ENCODE peak calls at places on chromosomes 7 and 10, in six cellular contexts. E, R, H, U, Q and F are unnamed samples. For H3K4me1, the result is how much of the 10 kb centered on the place peaks cover.

GRCh38 chr10:71766717-71767419 is 6.5 kb downstream of the VSIR start:
- DNase-seq in E (peak), R (peak), H (peak), U (peak), Q (peak), F (peak)

GRCh38 chr10:80741278-80741677 is 203.6 kb downstream of the SH2D4B start:
- DNase-seq in E (no peak), R (no peak), H (no peak), U (no peak), Q (no peak), F (no peak)

GRCh38 chr7:131538071-131538790 is 18.2 kb downstream of the PODXL start:
- DNase-seq in E (peak), R (peak), H (no peak), U (peak), Q (peak), F (no peak)

GRCh38 chr10:101961591-101962498 is 94.1 kb downstream of the ARMH3 start:
- DNase-seq in E (no peak), R (no peak), H (no peak), U (peak), Q (no peak), F (peak)

GRCh38 chr10:112271982-112272381 is 11.2 kb upstream of the TECTB start:
- DNase-seq in E (no peak), R (no peak), H (peak), U (peak), Q (no peak), F (no peak)

GRCh38 chr10:82192665-82193064 is 317.7 kb downstream of the NRG3 start:
- DNase-seq in E (no peak), R (no peak), H (no peak), U (no peak), Q (no peak), F (no peak)

GRCh38 chr10:57946833-57947232 is 320.9 kb downstream of the IPMK start:
- DNase-seq in E (no peak), R (no peak), H (no peak), U (no peak), Q (no peak), F (no peak)

GRCh38 chr7:291302-292092 is 1.5 kb downstream of the FOXL3 start:
- DNase-seq in E (no peak), R (peak), H (no peak), U (peak), Q (no peak), F (no peak)

GRCh38 chr10:33195608-33196376 is 138.7 kb downstream of the NRP1 start:
- DNase-seq in E (no peak), R (no peak), H (no peak), U (peak), Q (no peak), F (no peak)

GRCh38 chr10:9957352-9957751 is 1060.3 kb upstream of the CELF2 start:
- DNase-seq in E (no peak), R (no peak), H (no peak), U (peak), Q (no peak), F (no peak)

GRCh38 chr10:84665883-84666463 is 337.6 kb downstream of the CCSER2 start:
- DNase-seq in E (peak), R (peak), H (peak), U (no peak), Q (no peak), F (no peak)

GRCh38 chr10:43390791-43391190 is 18.2 kb downstream of the HNRNPF start:
- DNase-seq in E (no peak), R (no peak), H (peak), U (peak), Q (peak), F (no peak)

GRCh38 chr7:98557538-98558031 is 59.5 kb upstream of the NPTX2 start:
- DNase-seq in E (no peak), R (no peak), H (peak), U (no peak), Q (no peak), F (no peak)

GRCh38 chr7:115332691-115333090 is 410.8 kb downstream of the MDFIC start:
- DNase-seq in E (no peak), R (no peak), H (peak), U (peak), Q (no peak), F (no peak)

GRCh38 chr10:112376578-112376855 is 2.6 kb downstream of the ACSL5 start:
- DNase-seq in E (no peak), R (no peak), H (no peak), U (no peak), Q (no peak), F (no peak)

GRCh38 chr10:17026686-17027485 is 102.7 kb downstream of the CUBN start:
- DNase-seq in E (no peak), R (no peak), H (peak), U (no peak), Q (no peak), F (no peak)

GRCh38 chr10:123797813-123798212 is 93.8 kb downstream of the CPXM2 start:
- DNase-seq in E (no peak), R (no peak), H (no peak), U (no peak), Q (no peak), F (peak)

GRCh38 chr7:34832020-34832419 is 174.0 kb downstream of the NPSR1 start:
- DNase-seq in E (no peak), R (no peak), H (no peak), U (no peak), Q (no peak), F (no peak)

GRCh38 chr10:125020871-125021270 is 78.9 kb downstream of the ZRANB1 start:
- DNase-seq in E (no peak), R (no peak), H (no peak), U (no peak), Q (no peak), F (no peak)
- H3K4me1 ChIP-seq in E (under half), R (under half), H (under half), U (under half), Q (under half), F (half or more)

GRCh38 chr10:13715091-13715490 is 128.3 kb downstream of the PRPF18 start:
- DNase-seq in E (no peak), R (no peak), H (no peak), U (no peak), Q (no peak), F (no peak)

GRCh38 chr10:13718820-13719219 is 132.1 kb downstream of the PRPF18 start:
- DNase-seq in E (no peak), R (no peak), H (no peak), U (no peak), Q (no peak), F (no peak)

GRCh38 chr10:13717936-13718772 is 131.4 kb downstream of the PRPF18 start:
- DNase-seq in E (no peak), R (peak), H (peak), U (peak), Q (peak), F (peak)

GRCh38 chr10:13717571-13717935 is 130.8 kb downstream of the PRPF18 start:
- DNase-seq in E (no peak), R (no peak), H (peak), U (no peak), Q (no peak), F (no peak)

DNA sequence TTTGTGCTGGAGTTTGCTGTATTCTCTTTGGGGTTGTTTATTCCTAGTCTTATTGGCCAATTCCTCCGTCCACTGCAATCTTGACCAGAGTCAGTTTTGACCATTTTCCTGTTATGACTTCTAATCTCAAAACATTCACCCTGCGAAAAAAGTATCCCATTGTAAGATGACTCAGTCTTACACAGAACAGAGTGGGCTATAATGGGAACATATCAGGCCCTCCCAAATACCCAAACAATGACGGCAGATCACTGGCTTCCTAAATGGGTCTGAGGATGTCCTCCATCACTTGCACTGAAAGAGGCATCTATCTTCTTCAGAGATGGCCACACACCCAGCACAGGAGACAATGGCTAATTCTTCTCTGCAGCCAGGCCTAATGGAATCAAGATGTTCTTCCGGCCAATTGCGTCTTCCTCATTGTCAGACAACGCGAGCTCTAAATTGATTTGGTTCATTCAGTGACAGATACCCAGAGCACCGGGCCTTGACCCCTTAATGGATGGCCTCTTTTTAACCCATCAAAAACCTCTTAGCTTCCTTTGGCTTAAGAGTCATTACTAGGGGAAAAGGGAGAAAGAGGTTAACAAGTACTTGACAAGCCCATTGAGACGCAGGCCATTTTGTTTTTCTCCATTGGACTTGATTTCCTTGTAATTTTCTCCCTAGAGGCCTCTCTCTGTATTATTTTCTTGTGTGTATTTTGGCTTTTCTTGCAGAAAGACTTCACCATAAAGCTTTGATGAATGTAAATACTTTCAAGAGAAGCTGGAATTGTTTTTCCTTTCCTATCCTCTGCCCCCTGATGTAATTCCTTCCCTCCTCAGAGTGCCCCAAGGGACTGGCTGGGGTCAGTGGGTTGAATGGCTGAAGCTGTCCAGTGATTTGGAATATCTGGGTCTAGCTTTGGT is 129.7 kb downstream of the PRPF18 start:
- DNase-seq in E (no peak), R (no peak), H (no peak), U (peak), Q (no peak), F (no peak)
- H3K4me1 ChIP-seq in E (under half), R (under half), H (under half), U (half or more), Q (under half), F (under half)

GRCh38 chr7:94696981-94697670 is 41.2 kb upstream of the SGCE start:
- DNase-seq in E (peak), R (no peak), H (peak), U (peak), Q (peak), F (peak)

GRCh38 chr7:94700926-94701554 is 45.1 kb upstream of the SGCE start:
- DNase-seq in E (no peak), R (no peak), H (peak), U (no peak), Q (no peak), F (no peak)

GRCh38 chr7:94701555-94701973 is 45.6 kb upstream of the SGCE start:
- DNase-seq in E (peak), R (no peak), H (peak), U (peak), Q (no peak), F (no peak)

GRCh38 chr7:94698275-94698674 is 42.3 kb upstream of the SGCE start:
- DNase-seq in E (peak), R (no peak), H (peak), U (peak), Q (no peak), F (no peak)

DNA sequence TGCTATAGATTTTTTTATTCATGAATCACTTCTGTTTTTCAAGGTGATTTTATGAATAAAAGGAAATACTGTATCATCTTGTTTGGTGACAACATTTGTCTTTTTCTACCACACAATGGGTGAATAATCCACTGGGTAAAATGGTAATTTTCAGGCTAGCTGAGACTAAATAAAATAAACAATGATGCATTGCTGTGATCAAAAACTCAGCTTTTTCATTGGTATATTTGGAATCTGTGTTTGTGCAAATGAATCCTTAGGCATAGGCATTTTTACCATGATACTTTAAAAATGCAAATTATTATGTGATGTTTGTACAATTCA is 41.7 kb upstream of the SGCE start:
- DNase-seq in E (no peak), R (no peak), H (no peak), U (no peak), Q (no peak), F (no peak)
- H3K4me1 ChIP-seq in E (under half), R (under half), H (under half), U (under half), Q (under half), F (under half)

GRCh38 chr7:16921151-16921550 is 39.4 kb upstream of the AGR3 start:
- DNase-seq in E (no peak), R (no peak), H (no peak), U (no peak), Q (no peak), F (no peak)
- H3K4me1 ChIP-seq in E (under half), R (under half), H (under half), U (under half), Q (under half), F (under half)

GRCh38 chr7:104984591-104985258 is 29.3 kb upstream of the KMT2E start:
- DNase-seq in E (no peak), R (no peak), H (no peak), U (no peak), Q (no peak), F (no peak)
- H3K4me1 ChIP-seq in E (under half), R (half or more), H (under half), U (under half), Q (under half), F (half or more)

DNA sequence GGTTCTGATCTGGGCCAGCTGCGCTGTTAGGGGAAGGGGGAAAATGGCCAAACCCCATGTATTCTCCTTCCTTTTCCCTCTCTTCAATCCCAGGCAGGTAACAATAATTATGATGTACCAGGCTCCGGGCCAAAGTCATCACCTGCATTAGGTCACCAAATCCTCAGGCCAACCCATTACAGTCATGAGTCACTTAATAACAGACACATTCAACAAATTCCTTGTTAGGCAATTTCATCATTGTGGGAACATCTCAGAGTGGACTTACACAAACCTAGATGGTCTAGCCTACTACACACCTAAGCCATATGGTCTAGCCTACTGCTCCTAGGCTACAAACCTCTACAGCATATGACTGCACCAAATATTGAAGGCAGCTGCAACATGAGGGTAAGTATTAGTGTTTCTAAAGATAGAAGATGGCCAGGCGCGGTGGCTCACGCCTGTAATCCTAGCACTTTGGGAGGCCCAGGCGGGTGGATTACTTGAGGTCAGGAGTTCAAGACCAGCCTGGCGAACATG is 2.2 kb upstream of the HSPB1 start:
- DNase-seq in E (peak), R (no peak), H (peak), U (peak), Q (no peak), F (no peak)
- H3K4me1 ChIP-seq in E (half or more), R (under half), H (half or more), U (under half), Q (under half), F (under half)

GRCh38 chr7:3107228-3107763 is 63.6 kb upstream of the CARD11 start:
- DNase-seq in E (no peak), R (no peak), H (no peak), U (no peak), Q (no peak), F (no peak)

GRCh38 chr7:3105856-3106255 is 62.2 kb upstream of the CARD11 start:
- DNase-seq in E (no peak), R (no peak), H (no peak), U (no peak), Q (no peak), F (no peak)

GRCh38 chr7:3106353-3106752 is 62.7 kb upstream of the CARD11 start:
- DNase-seq in E (no peak), R (no peak), H (no peak), U (peak), Q (no peak), F (no peak)

GRCh38 chr7:3109516-3109915 is 65.8 kb upstream of the CARD11 start:
- DNase-seq in E (no peak), R (no peak), H (no peak), U (peak), Q (no peak), F (no peak)

GRCh38 chr7:3107889-3108570 is 64.4 kb upstream of the CARD11 start:
- DNase-seq in E (no peak), R (no peak), H (peak), U (no peak), Q (no peak), F (no peak)
- H3K4me1 ChIP-seq in E (under half), R (under half), H (under half), U (under half), Q (under half), F (under half)